ENCODE peak calls at places on chromosomes 5 and 9, in five cellular contexts. G, V, Z, X and O are unnamed samples.
A peak's percentile ranks its signal among the peaks of the same experiment; 100 is the strongest.

GRCh38 chr5:1789838-1790462 is 9.7 kb downstream of the MRPL36 start:
- DNase-seq in V (peak; percentile 86), Z (no peak), X (no peak), G (no peak), O (no peak)

GRCh38 chr9:72363908-72364678 is 915 bp downstream of the ZFAND5 start:
- DNase-seq in Z (peak; percentile 67), V (no peak), G (peak; percentile 73), X (no peak), O (peak; percentile 55)

GRCh38 chr5:173256800-173257199 is 21.8 kb upstream of the NKX2-5 start:
- DNase-seq in G (no peak), V (no peak), Z (no peak), X (no peak), O (no peak)

GRCh38 chr5:14806452-14806851 is 65.1 kb downstream of the ANKH start:
- DNase-seq in X (no peak), Z (peak; percentile 62), V (peak; percentile 95), G (no peak), O (no peak)

GRCh38 chr9:128370367-128370751 is 815 bp upstream of the URM1 start:
- DNase-seq in V (no peak), G (no peak), X (peak; percentile 39), Z (no peak), O (no peak)

GRCh38 chr9:20854444-20854843 is 170.4 kb downstream of the FOCAD start:
- DNase-seq in V (peak; percentile 75), X (no peak), G (no peak), Z (no peak), O (no peak)

GRCh38 chr9:97501972-97502221 is 431 bp downstream of the TMOD1 start:
- DNase-seq in X (no peak), V (no peak), G (no peak), Z (no peak), O (no peak)

GRCh38 chr9:137463931-137464290 is 4.8 kb upstream of the NSMF start:
- DNase-seq in G (no peak), V (no peak), Z (no peak), X (no peak), O (no peak)

GRCh38 chr9:94993141-94993820 is 266.8 kb downstream of the AOPEP start:
- DNase-seq in Z (no peak), V (no peak), G (no peak), X (no peak), O (no peak)

GRCh38 chr5:140418862-140419520 is 17.4 kb downstream of the ANKHD1 start:
- DNase-seq in G (no peak), V (no peak), Z (no peak), X (no peak), O (no peak)

GRCh38 chr5:82358454-82358853 is 80.3 kb upstream of the RPS23 start:
- DNase-seq in G (no peak), X (no peak), V (no peak), Z (no peak), O (no peak)

GRCh38 chr5:35409361-35409760 is 179.1 kb upstream of the PRLR start:
- DNase-seq in Z (no peak), X (no peak), V (no peak), G (no peak), O (no peak)

GRCh38 chr5:95727764-95728191 is 3.4 kb upstream of the RHOBTB3 start:
- DNase-seq in V (no peak), Z (no peak), X (no peak), G (no peak), O (no peak)

GRCh38 chr9:116074658-116075057 is 78.9 kb upstream of the PAPPA start:
- DNase-seq in X (no peak), V (no peak), G (no peak), Z (no peak), O (no peak)

GRCh38 chr9:20125721-20126120 is 336.9 kb upstream of the SLC24A2 start:
- DNase-seq in G (no peak), Z (no peak), V (no peak), X (no peak), O (no peak)

GRCh38 chr9:15160673-15161072 is 146.3 kb downstream of the TTC39B start:
- DNase-seq in Z (no peak), G (no peak), V (no peak), X (no peak), O (no peak)

GRCh38 chr5:150320048-150320555 is 17.4 kb upstream of the ARSI start:
- DNase-seq in G (no peak), Z (peak; percentile 81), X (no peak), V (peak; percentile 69), O (peak; percentile 67)

GRCh38 chr9:132894343-132894742 is 15.6 kb downstream of the SPACA9 start:
- DNase-seq in V (no peak), X (no peak), Z (peak; percentile 52), G (no peak), O (no peak)

GRCh38 chr5:44388504-44389409 is 463 bp downstream of the FGF10 start:
- DNase-seq in G (no peak), V (no peak), X (no peak), Z (peak; percentile 46), O (no peak)

GRCh38 chr9:133169102-133169501 is 5.4 kb upstream of the GBGT1 start:
- DNase-seq in X (no peak), V (no peak), G (no peak), Z (no peak), O (no peak)

GRCh38 chr9:19431361-19432171 is 22.8 kb downstream of the ACER2 start:
- DNase-seq in V (no peak), G (no peak), X (no peak), Z (no peak), O (no peak)

GRCh38 chr5:62354028-62354874 is 48.2 kb downstream of the KIF2A start:
- DNase-seq in X (no peak), V (peak; percentile 67), Z (no peak), G (no peak), O (peak; percentile 65)

GRCh38 chr9:86112057-86112456 is 12.7 kb upstream of the GOLM1 start:
- DNase-seq in Z (no peak), G (no peak), X (no peak), V (no peak), O (no peak)

GRCh38 chr5:127875235-127876021 is 172.2 kb downstream of the CCDC192 start:
- DNase-seq in V (peak; percentile 80), G (peak; percentile 3), Z (peak; percentile 42), X (peak; percentile 56), O (peak; percentile 70)

GRCh38 chr9:110744753-110745522 is 76.3 kb downstream of the MUSK start:
- DNase-seq in V (peak; percentile 95), Z (peak; percentile 60), X (no peak), G (no peak), O (no peak)

GRCh38 chr9:132703336-132703735 is 33.1 kb downstream of the GTF3C4 start:
- DNase-seq in X (no peak), Z (no peak), G (no peak), V (no peak), O (no peak)

GRCh38 chr5:40627708-40628107 is 52.0 kb upstream of the PTGER4 start:
- DNase-seq in Z (no peak), V (no peak), G (no peak), X (no peak), O (no peak)

GRCh38 chr5:39294736-39295135 is 69.6 kb downstream of the C9 start:
- DNase-seq in Z (no peak), X (no peak), V (no peak), G (no peak), O (no peak)

GRCh38 chr5:112921031-112921832 is 795 bp downstream of the REEP5 start:
- DNase-seq in X (no peak), Z (peak; percentile 57), G (peak; percentile 51), V (peak; percentile 58), O (peak; percentile 54)

GRCh38 chr5:67030289-67031069 is 166.1 kb downstream of the CD180 start:
- DNase-seq in X (no peak), G (no peak), Z (no peak), V (no peak), O (no peak)

GRCh38 chr9:79565245-79565644 is 6.5 kb upstream of the TLE4 start:
- DNase-seq in G (no peak), V (no peak), Z (no peak), X (no peak), O (no peak)

GRCh38 chr9:14645648-14646047 is 47.6 kb downstream of the ZDHHC21 start:
- DNase-seq in Z (no peak), V (no peak), G (no peak), X (no peak), O (no peak)

GRCh38 chr5:108251350-108251749 is 130.5 kb downstream of the FBXL17 start:
- DNase-seq in V (peak; percentile 35), G (no peak), Z (no peak), X (no peak), O (peak; percentile 49)

GRCh38 chr9:88319936-88320747 is 68.1 kb upstream of the SPIN1 start:
- DNase-seq in G (no peak), X (no peak), Z (no peak), V (peak; percentile 16), O (no peak)

GRCh38 chr5:84623034-84623433 is 238.4 kb upstream of the EDIL3 start:
- DNase-seq in G (no peak), X (no peak), V (no peak), Z (no peak), O (no peak)